ENCODE peak calls at places on chromosomes 7 and 10, in eight cellular contexts. C is RWPE2; B is cardiac muscle cell; U is right lobe of liver; I is ovary; E is naive thymus-derived CD4-positive, alpha-beta T cell; K is pancreas; Y is esophagus squamous epithelium. F is an unnamed sample. For H3K4me1, the result is how much of the 10 kb centered on the place peaks cover.

GRCh38 chr10:132385721-132386418 is 11.1 kb upstream of the PWWP2B start:
- DNase-seq in C (peak), B (no peak), U (peak), I (peak), E (no peak), K (no peak), Y (no peak), F (no peak)

GRCh38 chr10:1571587-1572237 is 165.6 kb downstream of the ADARB2 start:
- DNase-seq in C (no peak), B (no peak), U (no peak), I (no peak), E (no peak), K (no peak), Y (no peak), F (no peak)

GRCh38 chr7:36999851-37000480 is 275.7 kb upstream of the AOAH start:
- DNase-seq in C (no peak), B (no peak), U (no peak), I (no peak), E (no peak), K (no peak), Y (no peak), F (no peak)

GRCh38 chr10:77890097-77890496 is 36.5 kb downstream of the DLG5 start:
- DNase-seq in C (no peak), B (no peak), U (no peak), I (no peak), E (no peak), K (no peak), Y (no peak), F (no peak)

GRCh38 chr10:61284222-61284890 is 168.8 kb downstream of the TMEM26 start:
- DNase-seq in C (no peak), B (peak), U (no peak), I (no peak), E (no peak), K (no peak), Y (no peak), F (no peak)

GRCh38 chr7:79199266-79199665 is 254.2 kb downstream of the MAGI2 start:
- DNase-seq in C (no peak), B (no peak), U (no peak), I (no peak), E (no peak), K (no peak), Y (no peak), F (no peak)

GRCh38 chr7:50956522-50957155 is 173.9 kb upstream of the GRB10 start:
- DNase-seq in C (no peak), B (no peak), U (no peak), I (no peak), E (no peak), K (no peak), Y (no peak), F (no peak)

GRCh38 chr7:82057476-82057875 is 287.6 kb upstream of the HGF start:
- DNase-seq in C (no peak), B (no peak), U (no peak), I (no peak), E (no peak), K (no peak), Y (no peak), F (no peak)

GRCh38 chr7:131546583-131547111 is 9.8 kb downstream of the PODXL start:
- DNase-seq in C (no peak), B (peak), U (no peak), I (peak), E (peak), K (no peak), Y (no peak), F (no peak)

GRCh38 chr10:103690281-103690680 is 165.1 kb downstream of the SH3PXD2A start:
- DNase-seq in C (no peak), B (no peak), U (no peak), I (no peak), E (no peak), K (no peak), Y (no peak), F (no peak)

GRCh38 chr10:30103595-30104310 is 44.4 kb upstream of the JCAD start:
- DNase-seq in C (no peak), B (no peak), U (no peak), I (no peak), E (no peak), K (no peak), Y (no peak), F (no peak)

GRCh38 chr10:59680199-59680598 is 29.5 kb downstream of the SLC16A9 start:
- DNase-seq in C (no peak), B (no peak), U (no peak), I (no peak), E (no peak), K (no peak), Y (no peak), F (no peak)

GRCh38 chr7:108419961-108420360 is 36.3 kb downstream of the NRCAM start:
- DNase-seq in C (no peak), B (no peak), U (no peak), I (no peak), E (no peak), K (no peak), Y (no peak), F (no peak)

GRCh38 chr7:35657125-35657524 is 37.8 kb downstream of the HERPUD2 start:
- DNase-seq in C (no peak), B (no peak), U (no peak), I (no peak), E (no peak), K (no peak), Y (no peak), F (no peak)

GRCh38 chr10:48215148-48215982 is 59.1 kb downstream of the FRMPD2 start:
- DNase-seq in C (no peak), B (peak), U (no peak), I (no peak), E (peak), K (peak), Y (no peak), F (no peak)

GRCh38 chr10:26574783-26575182 is 122.7 kb upstream of the PDSS1 start:
- DNase-seq in C (no peak), B (no peak), U (no peak), I (no peak), E (no peak), K (no peak), Y (no peak), F (no peak)

GRCh38 chr10:17061418-17061817 is 68.2 kb downstream of the CUBN start:
- DNase-seq in C (no peak), B (no peak), U (no peak), I (no peak), E (no peak), K (no peak), Y (no peak), F (no peak)

GRCh38 chr10:109820620-109821405 is 102.5 kb downstream of the XPNPEP1 start:
- DNase-seq in C (no peak), B (no peak), U (no peak), I (no peak), E (no peak), K (peak), Y (no peak), F (no peak)

GRCh38 chr7:91446819-91447218 is 182.6 kb downstream of the FZD1 start:
- DNase-seq in C (no peak), B (no peak), U (no peak), I (no peak), E (no peak), K (no peak), Y (no peak), F (no peak)

GRCh38 chr7:104767826-104768536 is 246.0 kb upstream of the KMT2E start:
- DNase-seq in C (no peak), B (no peak), U (no peak), I (no peak), E (no peak), K (no peak), Y (no peak), F (no peak)

GRCh38 chr7:151081170-151082101 is 827 bp upstream of the FASTK start:
- DNase-seq in C (peak), B (no peak), U (peak), I (peak), E (no peak), K (no peak), Y (no peak), F (no peak)

GRCh38 chr7:77439572-77439971 is 23.4 kb upstream of the GSAP start:
- DNase-seq in C (no peak), B (peak), U (peak), I (no peak), E (no peak), K (no peak), Y (no peak), F (no peak)

GRCh38 chr7:4073750-4074149 is 608.3 kb upstream of the FOXK1 start:
- DNase-seq in C (no peak), B (no peak), U (no peak), I (no peak), E (no peak), K (no peak), Y (no peak), F (no peak)

GRCh38 chr10:15897282-15897681 is 37.0 kb upstream of the MINDY3 start:
- DNase-seq in C (no peak), B (no peak), U (no peak), I (no peak), E (no peak), K (no peak), Y (no peak), F (no peak)

GRCh38 chr10:59611048-59611447 is 98.6 kb downstream of the SLC16A9 start:
- DNase-seq in C (no peak), B (no peak), U (no peak), I (no peak), E (no peak), K (no peak), Y (no peak), F (no peak)

GRCh38 chr10:62582804-62583208 is 208.6 kb downstream of the ZNF365 start:
- DNase-seq in C (peak), B (no peak), U (no peak), I (peak), E (no peak), K (peak), Y (no peak), F (no peak)

GRCh38 chr10:131790021-131790420 is 110.8 kb upstream of the PPP2R2D start:
- DNase-seq in C (no peak), B (no peak), U (no peak), I (no peak), E (no peak), K (no peak), Y (no peak), F (no peak)

GRCh38 chr10:44647877-44648542 is 263.1 kb upstream of the CXCL12 start:
- DNase-seq in C (no peak), B (no peak), U (no peak), I (no peak), E (no peak), K (peak), Y (no peak), F (no peak)

GRCh38 chr10:48444266-48444665 is 137.8 kb downstream of the MAPK8 start:
- DNase-seq in C (no peak), B (peak), U (peak), I (no peak), E (no peak), K (no peak), Y (no peak), F (no peak)

GRCh38 chr10:79351332-79351731 is 4.1 kb downstream of the PPIF start:
- DNase-seq in C (no peak), B (no peak), U (no peak), I (no peak), E (no peak), K (no peak), Y (no peak), F (no peak)

GRCh38 chr10:57579926-57580325 is 687.8 kb downstream of the IPMK start:
- DNase-seq in C (no peak), B (peak), U (no peak), I (no peak), E (no peak), K (no peak), Y (no peak), F (no peak)

GRCh38 chr7:16993543-16993942 is 111.8 kb upstream of the AGR3 start:
- DNase-seq in C (no peak), B (no peak), U (peak), I (no peak), E (no peak), K (no peak), Y (no peak), F (no peak)

GRCh38 chr7:112399501-112399900 is 50.8 kb upstream of the IFRD1 start:
- DNase-seq in C (no peak), B (no peak), U (no peak), I (no peak), E (no peak), K (no peak), Y (no peak), F (no peak)

GRCh38 chr10:21329995-21330627 is 195.4 kb downstream of the SKIDA1 start:
- DNase-seq in C (no peak), B (no peak), U (no peak), I (no peak), E (no peak), K (peak), Y (no peak), F (no peak)

GRCh38 chr10:18615618-18616017 is 35.8 kb downstream of the NSUN6 start:
- DNase-seq in C (no peak), B (no peak), U (no peak), I (no peak), E (no peak), K (no peak), Y (no peak), F (no peak)

GRCh38 chr10:18620856-18621255 is 30.5 kb downstream of the NSUN6 start:
- DNase-seq in C (no peak), B (no peak), U (no peak), I (no peak), E (no peak), K (no peak), Y (no peak), F (no peak)

GRCh38 chr10:18618995-18619394 is 32.4 kb downstream of the NSUN6 start:
- DNase-seq in C (no peak), B (peak), U (peak), I (no peak), E (no peak), K (no peak), Y (no peak), F (no peak)

GRCh38 chr10:18611168-18611567 is 40.2 kb downstream of the NSUN6 start:
- DNase-seq in C (no peak), B (no peak), U (no peak), I (no peak), E (no peak), K (no peak), Y (no peak), F (no peak)

DNA sequence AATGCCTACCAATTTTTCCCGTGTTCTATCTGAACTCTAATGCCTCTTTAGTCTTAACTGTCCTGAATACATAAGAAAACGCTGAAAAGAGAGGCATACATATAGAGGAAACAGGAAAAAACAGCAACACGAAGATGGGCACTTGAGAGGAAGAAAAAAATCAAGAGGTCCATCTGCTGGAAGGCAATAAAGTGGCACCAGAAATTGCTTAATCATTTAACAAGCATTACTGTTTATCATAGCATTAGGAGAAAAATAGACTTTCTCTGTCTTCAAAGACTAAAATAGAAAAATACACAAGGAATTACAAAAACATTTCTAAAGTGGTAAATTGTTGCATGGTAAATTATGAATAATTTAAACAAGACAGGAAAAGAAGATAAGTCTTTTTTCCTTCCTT is 35.0 kb downstream of the NSUN6 start:
- DNase-seq in C (no peak), B (no peak), U (no peak), I (no peak), E (no peak), K (no peak), Y (no peak), F (no peak)
- H3K4me1 ChIP-seq in C (under half), B (under half), U (under half), I (under half), E (under half), K (under half), Y (under half), F (under half)

DNA sequence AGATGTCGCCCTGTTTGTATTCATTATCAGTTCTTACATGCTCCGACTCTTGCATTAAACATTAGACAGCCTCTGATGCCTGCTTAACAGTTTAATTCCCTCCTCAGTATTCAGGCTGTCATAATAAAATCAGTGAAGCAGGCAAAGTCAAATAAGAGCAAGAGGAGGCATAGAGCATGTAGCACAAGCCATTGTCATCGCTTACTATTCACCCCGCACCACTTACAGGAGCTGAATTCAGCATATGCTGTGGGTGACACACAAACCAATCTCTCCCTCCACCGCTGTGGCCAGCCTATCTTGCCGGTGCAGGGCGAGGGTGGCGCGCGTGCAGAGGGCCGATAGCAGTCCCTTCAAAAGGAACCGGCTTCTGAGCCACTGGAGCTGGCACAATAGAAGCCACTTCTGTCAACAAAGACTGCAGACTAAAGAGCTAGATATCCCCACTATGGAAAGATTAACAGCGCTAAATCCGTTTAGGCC is 433.2 kb upstream of the MGMT start:
- DNase-seq in C (no peak), B (no peak), U (no peak), I (no peak), E (no peak), K (no peak), Y (no peak), F (no peak)
- H3K27ac ChIP-seq in C (no peak), B (no peak), U (no peak), I (no peak), E (no peak), K (no peak), Y (no peak), F (no peak)

GRCh38 chr10:74329873-74330272 is 178.9 kb downstream of the ADK start:
- DNase-seq in C (no peak), B (no peak), U (no peak), I (no peak), E (no peak), K (no peak), Y (no peak), F (no peak)
- H3K4me1 ChIP-seq in C (under half), B (under half), U (under half), I (under half), E (under half), K (under half), Y (under half), F (under half)

GRCh38 chr7:41887446-41887845 is 184.6 kb upstream of the INHBA start:
- DNase-seq in C (no peak), B (no peak), U (no peak), I (no peak), E (no peak), K (no peak), Y (no peak), F (no peak)
- H3K27ac ChIP-seq in C (no peak), B (no peak), U (no peak), I (no peak), E (no peak), K (no peak), Y (no peak), F (no peak)

GRCh38 chr7:71574153-71574894 is 442.4 kb downstream of the GALNT17 start:
- DNase-seq in C (no peak), B (peak), U (no peak), I (no peak), E (no peak), K (no peak), Y (no peak), F (no peak)
- H3K4me1 ChIP-seq in C (under half), B (under half), U (under half), I (under half), E (under half), K (under half), Y (under half), F (under half)

GRCh38 chr7:101814996-101815825 is 2.2 kb upstream of the CUX1 start:
- DNase-seq in C (no peak), B (peak), U (peak), I (peak), E (peak), K (peak), Y (no peak), F (peak)
- H3K27ac ChIP-seq in C (peak), B (no peak), U (peak), I (peak), E (peak), K (peak), Y (peak), F (peak)

DNA sequence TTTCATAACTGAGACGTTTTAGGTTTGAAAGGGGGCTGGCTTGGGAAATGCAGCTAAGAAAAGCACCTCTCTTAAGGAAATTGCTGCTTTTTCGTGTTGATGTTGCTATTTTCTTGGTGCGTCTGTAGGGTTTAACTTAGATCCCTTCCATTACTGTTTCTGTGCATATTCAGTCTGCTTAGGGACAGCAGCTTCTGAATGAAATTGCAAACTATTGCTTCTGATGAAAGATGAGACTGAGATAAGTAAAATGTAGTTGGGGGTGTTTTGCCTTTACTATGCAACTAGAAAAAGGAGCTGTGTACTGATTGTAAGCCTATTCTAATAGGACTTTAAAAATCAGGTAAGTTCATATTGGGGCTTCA is 769 bp downstream of the HDAC9 start:
- DNase-seq in C (no peak), B (no peak), U (no peak), I (no peak), E (no peak), K (no peak), Y (no peak), F (no peak)
- H3K4me1 ChIP-seq in C (under half), B (under half), U (under half), I (under half), E (under half), K (under half), Y (under half), F (under half)

DNA sequence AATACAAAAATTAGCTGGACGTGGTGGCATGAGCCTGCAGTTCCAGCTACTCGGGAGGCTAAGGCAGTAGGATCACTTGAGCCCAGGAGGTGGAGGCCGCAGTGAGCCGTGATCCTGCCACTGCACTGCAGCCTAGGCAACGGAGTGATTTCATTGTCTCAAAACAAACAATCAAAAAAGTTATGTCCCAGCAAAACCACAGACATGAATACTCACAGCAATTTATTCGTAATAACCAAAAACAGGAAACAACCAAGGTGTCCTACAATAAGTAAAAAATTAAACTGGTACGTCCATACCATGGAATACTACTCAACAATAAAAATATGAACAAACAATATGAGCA is 11.6 kb upstream of the CYTH3 start:
- DNase-seq in C (no peak), B (no peak), U (no peak), I (no peak), E (no peak), K (no peak), Y (no peak), F (no peak)
- H3K27ac ChIP-seq in C (peak), B (no peak), U (no peak), I (no peak), E (no peak), K (no peak), Y (no peak), F (no peak)

GRCh38 chr10:557792-558328 is 131.6 kb downstream of the DIP2C start:
- DNase-seq in C (no peak), B (no peak), U (no peak), I (no peak), E (no peak), K (no peak), Y (no peak), F (no peak)
- H3K4me1 ChIP-seq in C (under half), B (under half), U (under half), I (under half), E (under half), K (under half), Y (under half), F (under half)